ENCODE peak calls at places on chromosomes 2 and 18, in eight cellular contexts. P, T, C, U, J, D, L and W are unnamed samples.

GRCh38 chr2:241506793-241507429 is 1.5 kb downstream of the STK25 start:
- DNase-seq in P (no peak), T (no peak), C (peak; percentile 28), U (no peak), J (no peak), D (no peak), L (no peak), W (no peak)

GRCh38 chr2:45014016-45014702 is 4.9 kb upstream of the SIX2 start:
- DNase-seq in P (peak; percentile 41), T (no peak), C (peak; percentile 58), U (no peak), J (no peak), D (no peak), L (peak; percentile 81), W (peak; percentile 78)

GRCh38 chr2:188524519-188525113 is 232.9 kb downstream of the GULP1 start:
- DNase-seq in P (peak; percentile 42), T (peak; percentile 53), C (peak; percentile 75), U (no peak), J (peak; percentile 46), D (peak; percentile 6), L (no peak), W (no peak)

GRCh38 chr18:66553824-66554223 is 50.1 kb downstream of the CDH19 start:
- DNase-seq in P (no peak), T (no peak), C (no peak), U (no peak), J (no peak), D (no peak), L (no peak), W (no peak)

GRCh38 chr2:10303174-10303633 is 500 bp downstream of the HPCAL1 start:
- DNase-seq in P (peak; percentile 56), T (no peak), C (no peak), U (no peak), J (peak; percentile 28), D (no peak), L (no peak), W (peak; percentile 65)

GRCh38 chr2:222611684-222612083 is 44.2 kb downstream of the FARSB start:
- DNase-seq in P (no peak), T (no peak), C (no peak), U (no peak), J (no peak), D (no peak), L (no peak), W (no peak)

GRCh38 chr2:140990416-140990815 is 1140.4 kb downstream of the LRP1B start:
- DNase-seq in P (no peak), T (no peak), C (peak; percentile 93), U (no peak), J (no peak), D (no peak), L (no peak), W (no peak)

GRCh38 chr18:62485684-62486083 is 37.1 kb upstream of the ZCCHC2 start:
- DNase-seq in P (no peak), T (peak; percentile 75), C (peak; percentile 93), U (no peak), J (no peak), D (peak; percentile 53), L (no peak), W (no peak)

GRCh38 chr2:22893773-22894517 is 491.0 kb upstream of the KLHL29 start:
- DNase-seq in P (peak; percentile 39), T (no peak), C (no peak), U (no peak), J (no peak), D (no peak), L (no peak), W (no peak)

GRCh38 chr2:210873631-210874030 is 317.2 kb downstream of the CPS1 start:
- DNase-seq in P (no peak), T (no peak), C (no peak), U (no peak), J (no peak), D (no peak), L (no peak), W (no peak)